ENCODE peak calls at places on chromosomes 16 and 17, in four cellular contexts. K is GM12892, Q is tibial nerve, Z is stomach. N is an unnamed sample.

GRCh38 chr16:82146957-82147356 is 23.1 kb downstream of the MPHOSPH6 start:
- DNase-seq in K (no peak), Q (no peak), Z (no peak), N (no peak)

GRCh38 chr17:58109197-58109596 is 26.0 kb downstream of the DYNLL2 start:
- DNase-seq in K (no peak), Q (no peak), Z (no peak), N (no peak)

GRCh38 chr17:39599665-39600468 is 7.9 kb downstream of the NEUROD2 start:
- DNase-seq in K (no peak), Q (no peak), Z (no peak), N (no peak)

GRCh38 chr16:87254734-87255133 is 62.5 kb downstream of the C16orf95 start:
- DNase-seq in K (no peak), Q (no peak), Z (peak), N (no peak)

GRCh38 chr16:72956124-72957064 is 91.5 kb downstream of the ZFHX3 start:
- DNase-seq in K (no peak), Q (no peak), Z (no peak), N (no peak)

GRCh38 chr16:25403852-25404251 is 146.2 kb upstream of the ZKSCAN2 start:
- DNase-seq in K (no peak), Q (no peak), Z (no peak), N (no peak)

GRCh38 chr17:3952186-3952585 is 12.1 kb downstream of the ATP2A3 start:
- DNase-seq in K (no peak), Q (no peak), Z (no peak), N (no peak)

GRCh38 chr16:31120129-31120528 is 2.7 kb downstream of the KAT8 start:
- DNase-seq in K (no peak), Q (no peak), Z (no peak), N (no peak)

GRCh38 chr17:31489295-31490018 is 98.0 kb downstream of the RAB11FIP4 start:
- DNase-seq in K (no peak), Q (no peak), Z (peak), N (no peak)

GRCh38 chr16:79918916-79919315 is 318.4 kb upstream of the MAF start:
- DNase-seq in K (no peak), Q (no peak), Z (no peak), N (no peak)

GRCh38 chr17:77145635-77146632 is 5.2 kb downstream of the SEC14L1 start:
- DNase-seq in K (no peak), Q (peak), Z (peak), N (no peak)

GRCh38 chr16:47026947-47027346 is 53.5 kb upstream of the DNAJA2 start:
- DNase-seq in K (no peak), Q (no peak), Z (no peak), N (no peak)

GRCh38 chr17:76145231-76146052 is 4.4 kb upstream of the FOXJ1 start:
- DNase-seq in K (no peak), Q (no peak), Z (no peak), N (no peak)

GRCh38 chr17:42531455-42532354 is 4.3 kb upstream of the NAGLU start:
- DNase-seq in K (no peak), Q (no peak), Z (peak), N (peak)

GRCh38 chr16:9079430-9079812 is 12.0 kb upstream of the HAPSTR1 start:
- DNase-seq in K (no peak), Q (no peak), Z (no peak), N (no peak)

GRCh38 chr16:52906271-52906670 is 146.4 kb downstream of the CHD9NB start:
- DNase-seq in K (no peak), Q (no peak), Z (no peak), N (no peak)

GRCh38 chr17:48100591-48101011 is 677 bp downstream of the CBX1 start:
- DNase-seq in K (no peak), Q (peak), Z (peak), N (no peak)

GRCh38 chr17:17681187-17681743 is at the start of gene RAI1:
- DNase-seq in K (peak), Q (peak), Z (peak), N (peak)

GRCh38 chr16:64240586-64240985 is 881.3 kb downstream of the CDH11 start:
- DNase-seq in K (no peak), Q (no peak), Z (no peak), N (no peak)
- TF ChIP-seq POLR2A in K (no peak), Q (no peak), Z (no peak), N (no peak)

DNA sequence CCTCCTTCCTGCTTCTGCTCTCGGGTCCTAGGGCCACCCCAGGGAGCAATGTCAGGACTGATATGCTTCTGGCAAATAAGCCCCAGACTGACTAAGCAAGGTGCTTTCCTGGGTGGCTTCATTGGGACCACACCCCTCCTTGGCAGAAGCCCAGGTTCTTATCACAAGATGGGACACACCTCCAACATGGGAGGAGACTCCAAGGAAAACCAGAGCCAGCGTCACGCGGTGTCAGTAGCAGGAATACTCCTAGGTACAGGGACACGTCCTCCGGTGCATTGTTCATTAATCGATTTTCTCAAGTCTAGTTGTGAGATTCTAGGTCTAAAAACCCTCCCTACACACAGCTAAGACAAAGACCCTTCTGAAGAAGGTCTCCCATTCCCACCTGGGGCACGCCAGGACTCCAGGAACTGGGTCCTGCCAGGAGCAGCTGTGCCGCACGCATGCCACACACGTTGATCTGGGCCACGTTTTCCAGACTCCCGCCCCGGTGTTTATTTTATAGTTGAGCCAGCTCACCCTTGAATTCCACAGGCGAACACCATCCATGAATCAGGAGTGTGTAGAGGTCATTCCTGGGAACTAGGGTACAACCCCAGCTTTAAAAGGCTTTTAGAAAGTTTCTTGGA is 30.8 kb downstream of the FA2H start:
- DNase-seq in K (no peak), Q (peak), Z (peak), N (peak)
- TF ChIP-seq POLR2A in K (no peak), Q (no peak), Z (no peak), N (no peak)

GRCh38 chr17:59621771-59622170 is 2.1 kb downstream of the CLTC start:
- DNase-seq in K (no peak), Q (no peak), Z (no peak), N (peak)

GRCh38 chr17:59619313-59620063 is at the start of gene CLTC:
- DNase-seq in K (peak), Q (peak), Z (peak), N (peak)

GRCh38 chr17:59618894-59619312 is 792 bp upstream of the CLTC start:
- DNase-seq in K (peak), Q (peak), Z (no peak), N (no peak)

GRCh38 chr17:59620064-59620359 is 317 bp downstream of the CLTC start:
- DNase-seq in K (no peak), Q (no peak), Z (no peak), N (no peak)

DNA sequence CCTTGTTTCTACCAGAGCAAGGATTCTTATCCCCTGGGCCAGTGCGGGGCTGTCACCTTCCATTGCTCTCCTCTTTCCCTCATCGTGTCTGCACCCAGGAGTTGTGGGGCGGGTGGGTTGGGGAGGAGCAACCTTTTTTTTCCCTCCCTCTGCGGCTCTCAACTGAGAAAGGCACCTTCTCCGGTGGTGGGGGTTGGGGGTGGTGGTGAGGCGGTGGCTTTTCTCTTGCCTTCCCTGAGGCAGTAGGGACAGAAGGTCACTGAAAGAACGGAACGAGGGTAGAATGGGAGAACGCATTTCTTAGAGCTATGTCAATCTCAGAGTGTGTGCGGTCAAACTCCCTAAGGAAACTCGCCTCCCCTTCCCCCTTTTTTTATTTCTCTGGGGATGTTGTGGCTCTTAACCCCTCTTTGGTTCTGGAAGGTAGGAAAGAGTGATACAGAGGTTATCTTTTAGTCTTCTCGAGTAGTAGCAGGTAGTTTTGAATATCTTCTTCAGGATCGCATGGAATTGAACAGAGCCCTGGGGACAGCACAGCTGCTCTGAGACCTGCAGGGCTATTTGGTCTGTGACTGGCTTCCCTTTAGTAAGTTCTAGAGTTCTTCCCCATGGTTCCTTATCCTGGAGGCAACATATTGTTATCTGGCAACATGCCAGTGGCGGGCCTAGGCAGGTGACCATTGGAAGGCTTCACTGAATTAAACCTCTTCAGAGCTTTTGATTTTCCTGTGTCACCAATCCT is 994 bp downstream of the CLTC start:
- DNase-seq in K (peak), Q (peak), Z (peak), N (peak)
- TF ChIP-seq POLR2A in K (no peak), Q (no peak), Z (no peak), N (peak)

DNA sequence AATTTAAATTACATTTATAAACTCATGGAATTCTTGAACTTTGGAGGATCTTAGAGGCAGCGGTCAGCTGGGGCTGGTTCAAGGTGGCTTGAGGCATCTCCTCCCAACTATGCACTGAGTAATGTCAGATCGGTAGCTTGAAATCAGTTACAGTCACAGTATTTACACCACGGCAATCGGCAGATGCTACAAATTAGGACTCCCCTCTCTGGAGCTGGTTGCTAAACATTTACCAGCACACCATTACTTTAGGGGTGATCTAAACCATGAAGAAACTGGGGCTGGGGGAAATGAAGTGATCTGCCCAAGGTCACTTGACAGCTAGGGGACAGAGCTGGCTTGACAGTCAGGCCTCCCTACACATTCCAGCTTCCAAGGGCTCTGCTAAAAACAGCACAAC is 137.6 kb downstream of the IRX3 start:
- DNase-seq in K (no peak), Q (no peak), Z (no peak), N (no peak)
- TF ChIP-seq POLR2A in K (no peak), Q (no peak), Z (no peak), N (no peak)

GRCh38 chr17:81837641-81838040 is 2.8 kb upstream of the PPP1R27 start:
- DNase-seq in K (no peak), Q (no peak), Z (no peak), N (no peak)
- TF ChIP-seq POLR2A in K (no peak), Q (no peak), Z (no peak), N (no peak)

GRCh38 chr16:2765462-2766404 is 11.3 kb downstream of the ELOB start:
- DNase-seq in K (no peak), Q (no peak), Z (no peak), N (no peak)
- TF ChIP-seq POLR2A in K (peak), Q (no peak), Z (no peak), N (no peak)

DNA sequence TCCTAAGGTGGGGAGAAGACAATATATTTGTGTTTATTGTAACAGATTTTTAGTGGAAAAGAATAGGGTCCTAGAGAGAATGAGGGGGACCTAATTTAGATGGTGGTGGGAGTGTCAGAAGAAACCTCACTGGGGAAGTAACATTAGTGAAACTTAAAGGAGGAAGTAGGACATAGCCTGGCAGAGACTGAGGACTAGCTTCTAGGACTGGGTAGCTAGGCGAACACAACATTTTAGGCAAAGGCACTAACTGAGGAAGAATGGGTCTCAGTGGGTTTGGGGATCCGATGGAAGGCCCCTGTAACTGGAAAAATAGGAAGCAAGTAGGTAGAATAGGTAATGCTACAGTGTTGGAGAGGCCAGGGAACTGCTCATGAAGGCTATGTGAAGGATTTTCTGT is 4.2 kb upstream of the ARL2BP start:
- DNase-seq in K (no peak), Q (no peak), Z (no peak), N (no peak)
- TF ChIP-seq POLR2A in K (no peak), Q (no peak), Z (no peak), N (no peak)

GRCh38 chr16:67170168-67170947 is at the start of gene NOL3:
- DNase-seq in K (peak), Q (peak), Z (peak), N (peak)
- TF ChIP-seq POLR2A in K (peak), Q (no peak), Z (no peak), N (no peak)

DNA sequence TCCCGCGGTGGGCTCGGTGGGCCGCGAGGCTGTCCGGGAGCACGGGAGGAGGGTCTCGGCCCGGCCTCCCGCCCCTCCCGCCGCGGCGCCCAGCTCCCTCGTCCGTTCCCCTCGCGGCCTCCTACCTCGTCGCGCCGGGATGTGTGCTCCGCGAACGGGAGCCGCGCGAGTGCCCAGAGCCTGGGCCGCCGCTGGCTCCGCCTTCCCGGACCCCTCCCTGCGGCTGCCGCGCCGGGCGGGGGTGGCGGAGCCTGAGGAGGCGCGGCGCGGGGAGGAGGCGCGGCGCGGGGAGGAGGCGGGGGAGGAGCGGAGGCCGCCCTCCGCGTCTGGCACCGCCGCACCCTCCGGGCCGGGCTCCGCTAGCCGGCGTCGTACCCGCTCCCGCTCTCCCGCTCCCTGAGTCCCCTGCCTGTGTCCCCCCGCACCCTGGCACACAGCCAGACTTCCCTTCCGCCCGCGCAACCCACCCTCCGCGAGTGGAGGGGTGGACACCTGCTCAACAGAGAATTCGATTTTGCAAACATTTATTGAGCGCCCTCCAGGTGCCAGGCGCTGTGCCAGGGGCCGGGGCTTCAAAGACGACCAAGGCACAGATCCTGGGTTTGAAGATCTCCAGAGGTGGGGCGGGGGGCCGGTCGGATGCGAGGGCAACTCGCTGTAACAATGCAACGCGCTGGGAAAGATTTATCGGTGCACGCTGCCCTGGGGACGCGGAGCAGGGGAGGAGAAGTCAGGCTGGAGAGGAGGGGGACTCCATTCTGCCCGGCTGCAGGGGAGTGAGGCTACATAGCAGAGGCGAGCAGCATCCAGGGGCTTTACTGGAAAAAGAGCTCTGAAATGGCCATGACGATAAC is at the start of gene MPP3:
- DNase-seq in K (no peak), Q (peak), Z (peak), N (peak)
- TF ChIP-seq POLR2A in K (no peak), Q (no peak), Z (no peak), N (no peak)

GRCh38 chr16:88956546-88957455 is 20.2 kb downstream of the CBFA2T3 start:
- DNase-seq in K (no peak), Q (no peak), Z (no peak), N (no peak)
- TF ChIP-seq POLR2A in K (no peak), Q (no peak), Z (no peak), N (no peak)